ENCODE peak calls at places on chromosomes 5 and 9, in ten cellular contexts. Q is GM12891, U is HCT116, R is Peyer's patch, O is endothelial cell of umbilical vein, F is GM12878, P is uterus, I is IMR-90, X is adrenal gland, A is sigmoid colon. C is an unnamed sample.

GRCh38 chr5:68519135-68519534 is 303.6 kb downstream of the PIK3R1 start:
- DNase-seq in R (no peak), Q (no peak), I (no peak), P (no peak), X (no peak), F (no peak), U (no peak), A (no peak), O (no peak), C (no peak)

GRCh38 chr9:132732326-132732725 is 62.1 kb downstream of the GTF3C4 start:
- DNase-seq in X (no peak), U (no peak), Q (no peak), A (no peak), I (no peak), F (no peak), R (no peak), P (no peak), O (no peak), C (no peak)

GRCh38 chr9:112503170-112503569 is 16.5 kb downstream of the KIAA1958 start:
- DNase-seq in Q (no peak), U (no peak), O (no peak), X (no peak), F (no peak), I (no peak), P (no peak), R (no peak), A (no peak), C (no peak)

GRCh38 chr5:119220576-119221197 is 135.1 kb upstream of the TNFAIP8 start:
- DNase-seq in Q (no peak), A (no peak), X (no peak), I (peak), P (no peak), R (no peak), U (no peak), F (no peak), O (no peak), C (no peak)

GRCh38 chr5:139649082-139649991 is 1.2 kb downstream of the CXXC5 start:
- DNase-seq in R (no peak), A (peak), O (no peak), U (no peak), Q (no peak), F (no peak), X (peak), P (peak), I (no peak), C (peak)

GRCh38 chr9:97943308-97943855 is 5.4 kb upstream of the HEMGN start:
- DNase-seq in A (no peak), O (no peak), I (no peak), X (no peak), F (no peak), P (no peak), Q (no peak), R (no peak), U (no peak), C (peak)

GRCh38 chr5:68239485-68239884 is 23.9 kb downstream of the PIK3R1 start:
- DNase-seq in P (peak), A (peak), I (peak), R (peak), U (no peak), O (peak), F (no peak), X (peak), Q (peak), C (peak)

GRCh38 chr9:89598926-89599325 is 5.9 kb upstream of the GADD45G start:
- DNase-seq in I (no peak), X (no peak), Q (no peak), A (peak), O (no peak), U (no peak), P (no peak), R (peak), F (no peak), C (no peak)

GRCh38 chr9:17536027-17536426 is 42.8 kb upstream of the SH3GL2 start:
- DNase-seq in F (no peak), Q (no peak), U (no peak), O (no peak), R (no peak), A (no peak), X (no peak), I (no peak), P (no peak), C (no peak)

GRCh38 chr5:1960595-1961303 is 78.0 kb upstream of the IRX4 start:
- DNase-seq in A (no peak), I (no peak), O (no peak), Q (no peak), P (no peak), X (no peak), U (no peak), R (no peak), F (no peak), C (no peak)

GRCh38 chr5:154850255-154851062 is at the start of gene FAXDC2:
- DNase-seq in X (peak), O (peak), A (peak), I (peak), F (no peak), U (no peak), R (peak), P (peak), Q (peak), C (peak)

GRCh38 chr9:15513335-15513734 is 2.6 kb upstream of the PSIP1 start:
- DNase-seq in I (no peak), F (no peak), Q (no peak), P (no peak), O (no peak), A (no peak), X (no peak), R (no peak), U (peak), C (peak)

GRCh38 chr5:119367502-119368237 is 11.9 kb downstream of the TNFAIP8 start:
- DNase-seq in Q (no peak), P (no peak), X (no peak), U (no peak), F (peak), I (peak), A (no peak), R (no peak), O (peak), C (no peak)

GRCh38 chr9:125407974-125408900 is 146.6 kb downstream of the GAPVD1 start:
- DNase-seq in F (no peak), A (peak), P (peak), O (peak), R (peak), Q (peak), U (no peak), I (peak), X (peak), C (peak)

GRCh38 chr5:115857621-115858349 is 16.1 kb downstream of the AP3S1 start:
- DNase-seq in U (no peak), X (no peak), Q (no peak), F (no peak), P (no peak), I (peak), A (no peak), R (no peak), O (peak), C (no peak)

GRCh38 chr5:57174128-57174849 is 430 bp downstream of the GPBP1 start:
- DNase-seq in F (no peak), A (peak), O (peak), R (no peak), I (no peak), X (peak), Q (no peak), P (no peak), U (no peak), C (peak)

GRCh38 chr5:57173026-57173317 is 887 bp upstream of the GPBP1 start:
- DNase-seq in P (no peak), A (peak), O (no peak), Q (no peak), F (no peak), I (no peak), R (no peak), X (no peak), U (no peak), C (no peak)

GRCh38 chr5:57173318-57174127 is at the start of gene GPBP1:
- DNase-seq in Q (peak), O (peak), A (peak), I (peak), P (peak), X (peak), R (peak), U (peak), F (peak), C (peak)

GRCh38 chr5:57171818-57172465 is 1.9 kb upstream of the GPBP1 start:
- DNase-seq in Q (no peak), R (peak), X (peak), O (no peak), P (no peak), A (no peak), F (no peak), I (peak), U (no peak), C (peak)

GRCh38 chr5:57172466-57172961 is 1.3 kb upstream of the GPBP1 start:
- DNase-seq in I (no peak), F (no peak), O (peak), P (no peak), A (no peak), Q (no peak), U (no peak), X (no peak), R (no peak), C (peak)
- TF ChIP-seq POLR2A in I (no peak), F (no peak), O (no peak), P (no peak), A (no peak), Q (no peak), U (no peak), X (no peak), R (no peak), C (peak)

GRCh38 chr9:92407818-92408217 is 3.4 kb upstream of the OGN start:
- DNase-seq in X (no peak), A (no peak), Q (no peak), U (no peak), R (no peak), P (no peak), F (no peak), I (no peak), O (no peak), C (no peak)

GRCh38 chr9:92404437-92404836 is at the start of gene OGN:
- DNase-seq in O (no peak), R (no peak), Q (no peak), P (no peak), I (peak), U (no peak), X (no peak), F (no peak), A (no peak), C (no peak)

GRCh38 chr9:92404031-92404430 is 347 bp downstream of the OGN start:
- DNase-seq in F (no peak), P (no peak), I (no peak), R (no peak), A (no peak), U (no peak), O (no peak), X (no peak), Q (no peak), C (no peak)

GRCh38 chr9:92405770-92406169 is 1.4 kb upstream of the OGN start:
- DNase-seq in R (no peak), Q (no peak), O (no peak), I (no peak), A (no peak), U (no peak), F (no peak), X (no peak), P (no peak), C (no peak)

DNA sequence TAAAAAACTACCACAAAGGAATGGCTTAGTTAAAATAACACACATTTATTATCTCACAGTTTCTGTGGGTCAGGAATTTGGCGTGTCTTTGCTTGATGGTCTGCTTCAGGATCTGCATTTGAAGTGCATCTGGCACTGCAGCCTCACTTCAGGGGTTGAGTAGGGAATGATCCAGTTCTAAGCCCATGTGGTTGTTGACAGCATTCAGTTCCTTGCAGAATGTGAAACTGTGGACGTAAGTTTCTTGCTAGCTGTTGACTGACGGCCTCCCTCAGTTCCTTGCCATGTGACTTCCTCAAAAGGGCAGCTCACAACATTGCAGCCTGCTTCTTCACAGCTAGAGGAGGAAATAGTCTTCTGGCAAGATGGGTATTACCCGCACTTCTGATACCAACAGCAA is 2.1 kb upstream of the OGN start:
- DNase-seq in A (peak), X (peak), Q (no peak), O (peak), I (no peak), P (no peak), R (peak), U (no peak), F (peak), C (no peak)
- TF ChIP-seq POLR2A in A (no peak), X (no peak), Q (no peak), O (no peak), I (no peak), P (no peak), R (no peak), U (no peak), F (peak), C (no peak)

GRCh38 chr5:471750-472058 is 28.7 kb downstream of the EXOC3 start:
- DNase-seq in F (no peak), X (no peak), A (no peak), O (no peak), Q (no peak), U (no peak), R (no peak), I (no peak), P (no peak), C (no peak)

GRCh38 chr5:470961-471749 is 28.2 kb downstream of the EXOC3 start:
- DNase-seq in R (peak), O (no peak), A (peak), U (no peak), X (no peak), P (no peak), I (no peak), F (no peak), Q (no peak), C (no peak)

GRCh38 chr5:468401-468800 is 25.4 kb downstream of the EXOC3 start:
- DNase-seq in A (peak), O (no peak), U (no peak), I (no peak), F (no peak), R (peak), X (no peak), P (peak), Q (no peak), C (no peak)

GRCh38 chr5:472076-472655 is 29.2 kb downstream of the EXOC3 start:
- DNase-seq in P (no peak), R (peak), U (no peak), F (no peak), Q (no peak), I (no peak), A (peak), O (peak), X (no peak), C (no peak)

DNA sequence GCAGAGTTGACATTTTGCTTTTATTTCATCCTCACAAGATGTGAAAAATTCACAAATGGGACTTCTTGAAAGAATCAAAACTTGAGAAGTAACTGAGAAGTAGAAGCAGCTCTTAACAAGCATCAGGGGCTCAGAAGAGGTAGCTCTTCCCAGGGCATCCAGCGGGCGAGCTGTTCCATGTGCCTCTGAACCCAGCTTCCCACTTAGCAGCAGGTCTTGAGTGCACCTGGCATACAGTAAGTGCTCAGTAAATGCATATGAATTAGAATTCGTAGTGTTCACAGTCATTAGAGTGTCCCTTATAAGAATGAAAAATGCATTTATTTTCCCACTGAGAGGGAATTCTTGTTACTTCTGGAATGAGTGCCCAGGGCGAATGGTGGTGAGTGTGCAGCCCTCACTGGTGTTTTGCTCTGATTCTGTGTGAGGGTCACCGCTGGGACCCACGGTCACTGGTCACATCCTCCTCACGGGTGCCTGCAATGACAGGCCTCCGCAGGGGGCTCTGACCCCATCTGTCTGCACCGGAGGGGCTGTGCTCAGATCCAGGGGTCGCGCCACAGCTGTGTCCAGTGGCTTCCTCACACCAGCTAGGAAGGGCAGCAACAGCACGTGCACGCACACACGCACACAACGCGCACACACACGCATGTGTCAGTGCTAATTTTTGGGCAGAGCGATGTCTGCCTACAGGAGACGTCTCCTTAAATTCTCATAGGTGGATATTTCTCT is 26.9 kb downstream of the EXOC3 start:
- DNase-seq in F (no peak), U (no peak), Q (no peak), A (peak), X (no peak), I (no peak), P (no peak), R (peak), O (no peak), C (no peak)
- TF ChIP-seq POLR2A in F (peak), U (no peak), Q (peak), A (no peak), X (no peak), I (no peak), P (no peak), R (no peak), O (no peak), C (no peak)

GRCh38 chr5:27474054-27474323 is 435.6 kb upstream of the CDH9 start:
- DNase-seq in A (no peak), R (no peak), Q (no peak), P (no peak), U (no peak), X (no peak), O (no peak), I (no peak), F (no peak), C (no peak)

GRCh38 chr5:27474395-27474794 is 436.0 kb upstream of the CDH9 start:
- DNase-seq in R (no peak), A (no peak), O (no peak), I (no peak), F (no peak), Q (no peak), U (no peak), P (no peak), X (no peak), C (no peak)

GRCh38 chr5:27472875-27473274 is 434.5 kb upstream of the CDH9 start:
- DNase-seq in F (no peak), X (no peak), U (no peak), R (no peak), I (no peak), A (no peak), Q (no peak), P (no peak), O (no peak), C (peak)

GRCh38 chr5:27473300-27474053 is 435.1 kb upstream of the CDH9 start:
- DNase-seq in F (no peak), P (no peak), X (no peak), Q (no peak), I (no peak), R (no peak), A (no peak), O (no peak), U (no peak), C (no peak)

DNA sequence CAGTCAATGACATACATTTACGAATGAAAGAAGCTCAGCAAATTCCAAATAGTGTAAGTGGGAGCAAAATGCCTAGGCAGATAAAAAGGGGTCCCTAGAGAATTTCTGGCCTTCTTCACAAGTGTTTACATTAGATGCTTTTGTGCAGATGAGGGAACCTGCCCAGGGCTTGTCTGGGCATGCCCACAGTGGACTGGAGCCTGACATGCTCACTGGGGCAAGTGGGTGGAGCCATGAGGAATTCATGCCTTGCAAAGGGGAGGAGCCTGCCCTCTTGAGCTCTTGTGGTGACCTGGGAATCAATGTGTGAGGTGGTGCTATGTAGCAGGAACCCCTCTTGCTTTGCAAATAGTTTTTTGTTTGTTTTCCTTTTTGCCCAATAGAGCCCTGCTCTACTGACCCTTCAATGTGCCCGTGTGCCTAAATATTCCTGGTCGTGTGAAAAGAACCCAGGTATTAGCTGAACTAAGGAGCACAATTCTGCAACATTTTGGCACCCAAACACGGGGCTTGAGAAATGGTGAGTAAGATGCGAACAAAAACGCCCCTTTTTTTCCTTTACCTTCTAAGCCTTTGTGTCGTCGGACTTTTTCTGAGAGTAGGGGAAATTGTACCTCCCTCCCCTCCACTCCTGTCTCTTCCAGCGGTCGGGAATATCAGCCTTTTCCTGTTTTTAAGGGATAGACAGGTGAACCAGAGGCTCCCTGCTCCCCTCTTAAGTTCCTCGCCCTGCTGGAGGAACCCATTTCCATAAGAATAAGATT is 433.8 kb upstream of the CDH9 start:
- DNase-seq in F (peak), Q (no peak), U (no peak), O (no peak), I (peak), A (no peak), R (no peak), X (no peak), P (no peak), C (peak)
- TF ChIP-seq POLR2A in F (peak), Q (peak), U (no peak), O (no peak), I (no peak), A (no peak), R (no peak), X (no peak), P (no peak), C (peak)

GRCh38 chr5:78291687-78292086 is 2.8 kb downstream of the AP3B1 start:
- DNase-seq in I (no peak), O (no peak), F (no peak), U (no peak), R (no peak), P (no peak), X (no peak), A (no peak), Q (no peak), C (no peak)

GRCh38 chr5:78295035-78295961 is 800 bp upstream of the AP3B1 start:
- DNase-seq in O (no peak), X (peak), F (no peak), R (peak), U (peak), Q (peak), I (no peak), P (peak), A (peak), C (peak)

GRCh38 chr5:78293856-78294249 is 645 bp downstream of the AP3B1 start:
- DNase-seq in F (no peak), X (no peak), A (no peak), P (no peak), O (peak), Q (no peak), I (no peak), R (no peak), U (no peak), C (peak)

GRCh38 chr5:78294250-78295034 is at the start of gene AP3B1:
- DNase-seq in X (peak), O (peak), R (peak), U (peak), P (peak), A (peak), F (peak), Q (peak), I (peak), C (peak)
- TF ChIP-seq POLR2A in X (peak), O (peak), R (peak), U (peak), P (peak), A (peak), F (peak), Q (peak), I (peak), C (peak)

GRCh38 chr9:128455849-128456612 is at the start of gene ODF2:
- DNase-seq in R (peak), U (peak), Q (peak), F (peak), X (peak), I (peak), A (peak), O (peak), P (peak), C (peak)
- TF ChIP-seq POLR2A in R (no peak), U (peak), Q (peak), F (peak), X (peak), I (peak), A (peak), O (peak), P (peak), C (peak)